ENCODE peak calls at places on chromosomes 7 and 10, in four cellular contexts. A is sigmoid colon, C is breast epithelium, D is transverse colon. F is an unnamed sample.

GRCh38 chr7:142298631-142299030 is 40.8 kb upstream of the PRSS58 start:
- DNase-seq in D (no peak), C (no peak), A (no peak), F (no peak)

GRCh38 chr7:158821173-158822021 is 7.9 kb downstream of the ESYT2 start:
- DNase-seq in C (no peak), A (no peak), D (no peak), F (no peak)

GRCh38 chr10:27240891-27241639 is 468 bp upstream of the ACBD5 start:
- DNase-seq in C (peak), D (peak), A (no peak), F (peak)

GRCh38 chr10:123101844-123102243 is 33.9 kb upstream of the HMX3 start:
- DNase-seq in C (no peak), A (no peak), D (peak), F (no peak)

GRCh38 chr10:3067859-3068179 is 471 bp downstream of the PFKP start:
- DNase-seq in A (no peak), C (no peak), D (peak), F (no peak)

GRCh38 chr10:10007972-10008371 is 1009.7 kb upstream of the CELF2 start:
- DNase-seq in A (no peak), D (no peak), C (no peak), F (no peak)

GRCh38 chr10:74900297-74900696 is 73.9 kb downstream of the KAT6B start:
- DNase-seq in D (peak), A (no peak), C (no peak), F (no peak)

GRCh38 chr7:155858521-155859061 is 46.3 kb upstream of the SHH start:
- DNase-seq in A (peak), D (no peak), C (no peak), F (peak)

GRCh38 chr10:132632851-132633684 is 95.5 kb downstream of the INPP5A start:
- DNase-seq in C (no peak), D (no peak), A (peak), F (no peak)

GRCh38 chr7:103988468-103989199 is 824 bp downstream of the RELN start:
- DNase-seq in D (no peak), A (no peak), C (no peak), F (no peak)
- H3K4me3 ChIP-seq in D (no peak), A (peak), C (peak), F (peak)

GRCh38 chr7:117036836-117037235 is 83.5 kb downstream of the ST7 start:
- DNase-seq in D (no peak), C (no peak), A (no peak), F (no peak)
- TF ChIP-seq POLR2A in D (no peak), C (no peak), A (no peak), F (no peak)

DNA sequence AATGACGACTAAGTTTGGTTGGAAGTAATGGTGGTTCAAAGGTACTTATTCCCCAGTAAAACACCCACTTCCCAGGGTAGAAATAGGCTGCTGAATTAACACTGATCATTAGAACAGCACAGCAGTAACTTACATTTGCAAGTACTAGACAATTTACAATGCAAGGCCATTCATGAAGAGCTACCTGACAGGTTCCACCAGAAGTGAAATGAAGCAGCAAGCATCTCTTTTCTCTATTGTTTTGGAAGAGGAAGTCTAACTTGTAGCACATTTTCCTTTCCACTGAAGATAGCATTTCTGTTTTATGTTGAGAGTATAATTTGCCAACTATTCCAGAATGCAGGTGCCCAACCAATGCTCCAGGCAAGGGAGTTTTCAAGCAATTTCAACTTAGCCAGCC is 145.9 kb downstream of the CREB5 start:
- DNase-seq in A (no peak), D (no peak), C (no peak), F (no peak)
- TF ChIP-seq POLR2AphosphoS5 in A (no peak), D (no peak), C (no peak), F (no peak)

GRCh38 chr10:5076615-5077014 is 17.6 kb upstream of the AKR1C3 start:
- DNase-seq in D (no peak), C (no peak), A (no peak), F (no peak)
- H3K4me3 ChIP-seq in D (no peak), C (no peak), A (no peak), F (no peak)

DNA sequence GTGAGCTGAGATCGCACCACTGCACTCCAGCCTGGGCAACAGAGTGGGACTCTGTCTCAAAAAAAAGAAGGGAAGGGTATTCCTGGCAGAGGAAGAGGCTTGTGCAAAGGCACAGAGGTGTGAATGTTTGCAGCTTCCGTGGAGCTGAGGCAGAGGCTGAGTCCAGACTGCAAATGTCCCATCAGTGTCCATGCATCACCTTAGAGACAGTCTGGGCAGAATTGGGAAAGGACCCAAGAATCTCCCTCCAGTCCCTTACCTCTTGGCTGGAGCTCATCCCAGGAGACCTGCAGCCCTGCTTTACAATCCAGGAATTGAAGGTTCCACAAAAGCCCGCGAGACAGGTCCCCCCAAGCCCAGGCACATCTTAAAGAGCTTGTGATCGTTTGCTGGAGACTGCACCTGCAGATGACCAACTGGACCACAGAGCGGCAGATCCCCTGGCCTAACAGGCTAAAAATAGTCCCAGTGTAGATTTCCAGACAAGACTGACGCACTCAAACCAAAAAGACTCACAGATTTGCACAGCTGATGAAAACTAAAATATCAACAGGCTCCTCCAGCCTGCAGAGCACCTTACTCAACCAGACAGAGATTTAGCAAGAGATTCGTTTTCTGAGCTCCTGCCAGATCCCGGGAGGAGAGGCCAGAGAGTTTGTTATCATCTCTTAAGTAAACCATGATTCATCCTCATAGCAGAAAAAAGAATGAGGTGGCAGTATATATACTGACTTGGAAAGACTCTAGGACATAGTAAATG is 22.9 kb upstream of the NANOS1 start:
- DNase-seq in A (peak), D (peak), C (peak), F (peak)
- TF ChIP-seq POLR2A in A (no peak), D (no peak), C (no peak), F (no peak)

GRCh38 chr10:124119933-124120332 is 26.5 kb upstream of the CHST15 start:
- DNase-seq in C (no peak), D (no peak), A (no peak), F (no peak)
- TF ChIP-seq POLR2AphosphoS5 in C (peak), D (no peak), A (no peak), F (no peak)

DNA sequence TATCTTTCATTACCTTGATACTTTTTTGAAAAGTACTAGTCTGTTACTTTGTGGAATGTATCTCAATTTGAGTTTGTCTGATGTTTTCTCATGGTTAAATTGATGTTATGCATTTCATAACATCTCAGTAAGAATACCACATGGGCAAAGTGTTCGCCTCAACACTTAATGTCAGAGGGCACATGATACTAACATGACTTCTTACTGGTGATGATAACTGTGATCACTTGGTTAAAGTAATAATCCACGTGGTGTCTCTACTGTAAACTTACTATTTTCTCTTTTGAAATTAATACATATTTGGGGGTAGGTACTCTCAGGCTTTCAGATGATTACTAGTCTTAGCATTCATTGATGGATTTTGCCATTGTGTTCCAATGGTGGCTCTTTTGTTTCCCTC is 2.2 kb downstream of the SDHAF3 start:
- DNase-seq in C (no peak), D (no peak), A (no peak), F (no peak)
- H3K4me3 ChIP-seq in C (no peak), D (no peak), A (no peak), F (no peak)

GRCh38 chr7:151023211-151023610 is 1.1 kb downstream of the ATG9B start:
- DNase-seq in C (no peak), D (no peak), A (no peak), F (no peak)
- TF ChIP-seq POLR2A in C (no peak), D (no peak), A (no peak), F (no peak)

DNA sequence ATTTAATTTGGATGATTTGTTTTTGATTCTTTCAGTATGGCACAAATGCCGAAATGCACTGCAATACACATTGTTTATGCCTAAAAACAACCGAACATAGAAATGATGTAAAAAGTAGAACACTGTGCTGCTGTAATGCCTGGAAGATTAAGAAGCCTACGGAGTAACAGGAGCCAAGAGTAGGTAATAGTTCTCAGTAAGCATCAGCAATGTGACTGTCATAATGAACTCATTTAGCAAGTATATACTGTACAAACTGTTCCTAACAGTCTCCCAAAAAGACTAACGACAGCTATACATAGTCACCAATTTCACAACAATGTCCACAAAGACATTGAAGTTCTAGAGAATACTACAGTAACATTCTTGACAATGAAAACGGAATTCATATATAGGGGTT is 19.0 kb upstream of the LAMB4 start:
- DNase-seq in C (no peak), D (no peak), A (no peak), F (no peak)
- TF ChIP-seq POLR2AphosphoS5 in C (no peak), D (no peak), A (no peak), F (no peak)

GRCh38 chr10:72615985-72616384 is 9.9 kb downstream of the MICU1 start:
- DNase-seq in C (no peak), A (no peak), D (no peak), F (no peak)
- H3K4me3 ChIP-seq in C (no peak), A (no peak), D (no peak), F (no peak)

F was measured in stomach.